ENCODE peak calls at places on chromosome 20, in nine cellular contexts. T, G, S, V, U, D, W, P and O are unnamed samples.

GRCh38 chr20:62311150-62311549 is 8.4 kb downstream of the ADRM1 start:
- DNase-seq in T (no peak), G (no peak), S (no peak), V (no peak), U (no peak), D (no peak), W (no peak), P (no peak), O (no peak)

GRCh38 chr20:17786221-17786718 is 86.5 kb downstream of the BANF2 start:
- DNase-seq in T (no peak), G (no peak), S (no peak), V (no peak), U (no peak), D (peak; percentile 65), W (no peak), P (no peak), O (peak; percentile 67)

GRCh38 chr20:10673176-10673830 is 496 bp downstream of the JAG1 start:
- DNase-seq in T (peak; percentile 36), G (peak; percentile 67), S (no peak), V (no peak), U (peak; percentile 87), D (peak; percentile 64), W (no peak), P (no peak), O (no peak)

GRCh38 chr20:18705490-18705889 is 108.1 kb upstream of the SCP2D1 start:
- DNase-seq in T (no peak), G (no peak), S (no peak), V (no peak), U (no peak), D (no peak), W (no peak), P (no peak), O (no peak)

GRCh38 chr20:4244700-4245485 is 229.5 kb upstream of the RNF24 start:
- DNase-seq in T (no peak), G (no peak), S (no peak), V (no peak), U (no peak), D (no peak), W (no peak), P (no peak), O (no peak)

GRCh38 chr20:4187147-4187546 is 171.8 kb upstream of the RNF24 start:
- DNase-seq in T (no peak), G (no peak), S (no peak), V (no peak), U (no peak), D (no peak), W (no peak), P (no peak), O (no peak)

GRCh38 chr20:11891081-11891826 is 26.4 kb upstream of the BTBD3 start:
- DNase-seq in T (peak; percentile 63), G (peak; percentile 50), S (peak; percentile 70), V (peak; percentile 59), U (peak; percentile 84), D (peak; percentile 76), W (peak; percentile 50), P (peak; percentile 5), O (no peak)

GRCh38 chr20:51750037-51750769 is 18.0 kb downstream of the ATP9A start:
- DNase-seq in T (peak; percentile 82), G (no peak), S (peak; percentile 84), V (peak; percentile 100), U (no peak), D (peak; percentile 59), W (peak; percentile 56), P (peak; percentile 27), O (peak; percentile 80)

GRCh38 chr20:1304711-1305515 is 24.0 kb downstream of the SDCBP2 start:
- DNase-seq in T (no peak), G (no peak), S (no peak), V (no peak), U (no peak), D (peak; percentile 26), W (no peak), P (no peak), O (no peak)

GRCh38 chr20:49636447-49636846 is 68.5 kb upstream of the PTGIS start:
- DNase-seq in T (no peak), G (no peak), S (no peak), V (no peak), U (no peak), D (peak; percentile 68), W (no peak), P (peak; percentile 66), O (no peak)

GRCh38 chr20:48824830-48825550 is 2.8 kb downstream of the PREX1 start:
- DNase-seq in T (no peak), G (no peak), S (no peak), V (no peak), U (peak; percentile 77), D (no peak), W (no peak), P (no peak), O (no peak)

GRCh38 chr20:36114707-36115106 is 39.8 kb upstream of the EPB41L1 start:
- DNase-seq in T (no peak), G (no peak), S (no peak), V (no peak), U (no peak), D (no peak), W (no peak), P (no peak), O (no peak)

GRCh38 chr20:36110936-36111445 is 43.5 kb upstream of the EPB41L1 start:
- DNase-seq in T (no peak), G (no peak), S (no peak), V (no peak), U (no peak), D (no peak), W (no peak), P (no peak), O (no peak)

GRCh38 chr20:36113015-36113414 is 41.5 kb upstream of the EPB41L1 start:
- DNase-seq in T (no peak), G (no peak), S (peak; percentile 71), V (no peak), U (no peak), D (no peak), W (no peak), P (no peak), O (no peak)

GRCh38 chr20:36112112-36112511 is 42.4 kb upstream of the EPB41L1 start:
- DNase-seq in T (no peak), G (no peak), S (no peak), V (no peak), U (no peak), D (no peak), W (peak; percentile 71), P (no peak), O (no peak)

GRCh38 chr20:36113566-36114247 is 40.8 kb upstream of the EPB41L1 start:
- DNase-seq in T (no peak), G (no peak), S (no peak), V (no peak), U (peak; percentile 30), D (no peak), W (no peak), P (no peak), O (no peak)
- H3K27ac ChIP-seq in T (no peak overlapping the region), G (no peak overlapping the region), S (peak overlapping the region; percentile 58), V (no peak overlapping the region), U (no peak overlapping the region), D (no peak overlapping the region), W (no peak overlapping the region), P (no peak overlapping the region), O (no peak overlapping the region)

GRCh38 chr20:41138527-41139226 is 1.3 kb downstream of the PLCG1 start:
- DNase-seq in T (no peak), G (no peak), S (no peak), V (no peak), U (peak; percentile 55), D (no peak), W (no peak), P (no peak), O (no peak)
- H3K4me1 ChIP-seq in T (peaks cover 60% of the 10 kb centered on the region), G (peaks cover 21% of the 10 kb centered on the region), S (peaks cover 88% of the 10 kb centered on the region), V (peaks cover 21% of the 10 kb centered on the region), U (peaks cover 53% of the 10 kb centered on the region), D (peaks cover 32% of the 10 kb centered on the region), W (no peaks in the 10 kb centered on the region), P (peaks cover 62% of the 10 kb centered on the region), O (peaks cover 70% of the 10 kb centered on the region)

GRCh38 chr20:43508604-43509040 is 1.1 kb downstream of the L3MBTL1 start:
- DNase-seq in T (no peak), G (peak; percentile 94), S (no peak), V (no peak), U (peak; percentile 51), D (no peak), W (no peak), P (no peak), O (no peak)
- TF ChIP-seq CTCF in T (no peak), G (peak; percentile 50), S (no peak), V (no peak), U (peak; percentile 40), D (no peak), W (no peak), P (no peak), O (no peak)

GRCh38 chr20:57679113-57679512 is 30.7 kb downstream of the PMEPA1 start:
- DNase-seq in T (no peak), G (no peak), S (no peak), V (no peak), U (no peak), D (no peak), W (no peak), P (no peak), O (no peak)

GRCh38 chr20:57680934-57681914 is 28.6 kb downstream of the PMEPA1 start:
- DNase-seq in T (no peak), G (no peak), S (no peak), V (no peak), U (no peak), D (no peak), W (no peak), P (no peak), O (no peak)

GRCh38 chr20:57682184-57683038 is 27.4 kb downstream of the PMEPA1 start:
- DNase-seq in T (no peak), G (no peak), S (no peak), V (no peak), U (no peak), D (peak; percentile 63), W (no peak), P (no peak), O (no peak)

GRCh38 chr20:57678340-57678739 is 31.5 kb downstream of the PMEPA1 start:
- DNase-seq in T (no peak), G (no peak), S (no peak), V (no peak), U (no peak), D (no peak), W (no peak), P (no peak), O (no peak)

GRCh38 chr20:57680131-57680716 is 29.6 kb downstream of the PMEPA1 start:
- DNase-seq in T (no peak), G (no peak), S (no peak), V (no peak), U (no peak), D (no peak), W (no peak), P (no peak), O (no peak)
- H3K27ac ChIP-seq in T (no peak overlapping the region), G (no peak overlapping the region), S (no peak overlapping the region), V (no peak overlapping the region), U (no peak overlapping the region), D (no peak overlapping the region), W (peak overlapping the region; percentile 99), P (no peak overlapping the region), O (no peak overlapping the region)

DNA sequence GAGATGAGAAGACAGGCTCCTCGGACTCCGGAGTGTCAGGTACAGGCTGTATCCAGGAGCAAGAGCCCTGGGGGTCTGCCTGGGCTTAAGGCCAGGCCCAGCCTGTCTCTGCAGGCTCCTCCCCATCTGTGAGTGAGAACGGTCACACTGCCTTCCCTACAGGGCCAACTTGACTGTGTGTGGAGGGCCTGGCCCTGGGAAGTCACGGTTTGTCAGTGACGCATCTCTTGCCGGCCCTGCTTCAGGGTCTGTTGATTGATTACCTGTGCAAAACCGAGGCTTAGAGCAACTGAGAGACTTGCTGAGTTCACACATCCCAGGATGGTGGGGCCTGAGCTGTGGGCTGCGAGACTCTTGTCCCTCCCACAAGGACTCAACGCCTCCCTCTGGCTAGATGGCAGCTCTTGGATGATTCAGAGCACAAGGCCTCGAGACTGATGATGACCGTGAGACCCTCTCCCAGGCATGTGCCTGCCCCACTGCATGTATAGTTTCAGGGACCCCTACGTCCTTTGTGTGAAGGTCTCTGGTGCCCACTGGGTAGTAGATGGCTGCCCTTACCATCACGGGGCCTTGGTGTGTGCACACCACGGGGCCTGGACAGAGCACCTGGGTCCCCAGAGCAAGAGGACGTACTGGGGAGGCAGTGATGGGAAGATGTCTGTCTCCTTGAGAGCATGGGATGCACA is 6.0 kb downstream of the RBM38 start:
- DNase-seq in T (no peak), G (no peak), S (no peak), V (no peak), U (no peak), D (peak; percentile 42), W (no peak), P (no peak), O (no peak)
- H3K4me1 ChIP-seq in T (peaks cover 59% of the 10 kb centered on the region), G (no peaks in the 10 kb centered on the region), S (peaks cover 70% of the 10 kb centered on the region), V (peaks cover 13% of the 10 kb centered on the region), U (peaks cover 37% of the 10 kb centered on the region), D (peaks cover 44% of the 10 kb centered on the region), W (peaks cover 5% of the 10 kb centered on the region), P (peaks cover 96% of the 10 kb centered on the region), O (peaks cover 3% of the 10 kb centered on the region)